ENCODE peak calls at places on chromosome 19, in nine cellular contexts. One of them, this sample, is unnamed.

GRCh38 chr19:33731886-33732285 is 64.8 kb upstream of the KCTD15 start:
- DNase-seq in adrenal gland: no peak
- DNase-seq in breast epithelium: no peak
- DNase-seq in SJSA1: no peak
- DNase-seq in GM12878: no peak
- DNase-seq in prostate gland: no peak
- DNase-seq in lower lobe of right lung: no peak
- DNase-seq in right atrium auricular region: no peak
- DNase-seq in lung: no peak
- DNase-seq in this sample: no peak

GRCh38 chr19:18848860-18849661 is 17.3 kb downstream of the UPF1 start:
- DNase-seq in lung: peak; percentile 71
- DNase-seq in lower lobe of right lung: peak; percentile 81
- DNase-seq in right atrium auricular region: peak; percentile 82
- DNase-seq in breast epithelium: peak; percentile 53
- DNase-seq in SJSA1: no peak
- DNase-seq in prostate gland: peak; percentile 61
- DNase-seq in GM12878: no peak
- DNase-seq in adrenal gland: peak; percentile 70
- DNase-seq in this sample: peak; percentile 66

GRCh38 chr19:18588611-18589379 is at the start of gene REX1BD:
- DNase-seq in adrenal gland: peak; percentile 79
- DNase-seq in GM12878: peak; percentile 54
- DNase-seq in prostate gland: peak; percentile 58
- DNase-seq in lower lobe of right lung: peak; percentile 89
- DNase-seq in right atrium auricular region: peak; percentile 88
- DNase-seq in breast epithelium: peak; percentile 59
- DNase-seq in lung: peak; percentile 83
- DNase-seq in SJSA1: peak; percentile 85
- DNase-seq in this sample: peak; percentile 71

GRCh38 chr19:11699931-11700794 is 38.6 kb downstream of the ZNF823 start:
- DNase-seq in adrenal gland: peak; percentile 31
- DNase-seq in lower lobe of right lung: no peak
- DNase-seq in prostate gland: no peak
- DNase-seq in SJSA1: no peak
- DNase-seq in breast epithelium: no peak
- DNase-seq in right atrium auricular region: no peak
- DNase-seq in lung: no peak
- DNase-seq in GM12878: no peak
- DNase-seq in this sample: no peak

GRCh38 chr19:5407356-5407755 is 47.9 kb upstream of the ZNRF4 start:
- DNase-seq in GM12878: no peak
- DNase-seq in lower lobe of right lung: no peak
- DNase-seq in SJSA1: no peak
- DNase-seq in breast epithelium: no peak
- DNase-seq in lung: no peak
- DNase-seq in right atrium auricular region: no peak
- DNase-seq in adrenal gland: no peak
- DNase-seq in prostate gland: no peak
- DNase-seq in this sample: no peak

GRCh38 chr19:8577247-8577646 is at the start of gene MYO1F:
- DNase-seq in lung: peak; percentile 64
- DNase-seq in GM12878: no peak
- DNase-seq in SJSA1: no peak
- DNase-seq in prostate gland: no peak
- DNase-seq in adrenal gland: no peak
- DNase-seq in breast epithelium: no peak
- DNase-seq in lower lobe of right lung: peak; percentile 84
- DNase-seq in right atrium auricular region: no peak
- DNase-seq in this sample: no peak

GRCh38 chr19:2003901-2004300 is 11.6 kb downstream of the BTBD2 start:
- DNase-seq in lung: no peak
- DNase-seq in GM12878: no peak
- DNase-seq in prostate gland: no peak
- DNase-seq in lower lobe of right lung: no peak
- DNase-seq in adrenal gland: no peak
- DNase-seq in SJSA1: no peak
- DNase-seq in breast epithelium: no peak
- DNase-seq in right atrium auricular region: no peak
- DNase-seq in this sample: no peak

GRCh38 chr19:4597975-4598671 is 38.6 kb upstream of the SEMA6B start:
- DNase-seq in GM12878: no peak
- DNase-seq in breast epithelium: no peak
- DNase-seq in SJSA1: no peak
- DNase-seq in lower lobe of right lung: peak; percentile 49
- DNase-seq in lung: no peak
- DNase-seq in adrenal gland: peak; percentile 83
- DNase-seq in right atrium auricular region: no peak
- DNase-seq in prostate gland: no peak
- DNase-seq in this sample: no peak

GRCh38 chr19:6616011-6616410 is 25.1 kb upstream of the CD70 start:
- DNase-seq in prostate gland: no peak
- DNase-seq in lung: no peak
- DNase-seq in breast epithelium: no peak
- DNase-seq in SJSA1: no peak
- DNase-seq in lower lobe of right lung: no peak
- DNase-seq in GM12878: no peak
- DNase-seq in adrenal gland: no peak
- DNase-seq in right atrium auricular region: no peak
- DNase-seq in this sample: no peak

GRCh38 chr19:27896091-27896490 is 1316.9 kb downstream of the UQCRFS1 start:
- DNase-seq in GM12878: no peak
- DNase-seq in adrenal gland: no peak
- DNase-seq in lower lobe of right lung: no peak
- DNase-seq in lung: no peak
- DNase-seq in SJSA1: no peak
- DNase-seq in breast epithelium: no peak
- DNase-seq in prostate gland: no peak
- DNase-seq in right atrium auricular region: no peak
- DNase-seq in this sample: no peak

DNA sequence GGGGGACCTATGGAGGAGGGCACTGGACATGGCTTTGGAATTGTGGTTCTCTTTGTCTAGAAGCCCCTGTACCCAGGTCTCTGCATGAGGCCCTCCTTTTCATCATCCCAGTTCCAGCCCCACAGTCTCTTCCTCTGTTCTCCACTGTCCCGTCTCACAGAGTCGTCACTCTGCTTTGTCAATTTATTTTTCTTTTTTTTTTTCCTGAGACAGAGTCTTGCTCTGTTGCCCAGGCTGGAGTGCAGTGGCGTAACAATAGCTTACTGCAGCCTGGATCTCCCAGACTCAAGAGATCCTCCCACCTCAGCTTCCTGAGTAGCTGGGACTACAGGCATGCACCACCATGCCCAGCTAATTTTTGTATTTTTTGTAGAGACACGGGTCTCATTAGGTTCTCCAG is 619 bp upstream of the EXOC3L2 start:
- DNase-seq in SJSA1: no peak
- DNase-seq in GM12878: no peak
- DNase-seq in right atrium auricular region: no peak
- DNase-seq in adrenal gland: no peak
- DNase-seq in lower lobe of right lung: no peak
- DNase-seq in lung: no peak
- DNase-seq in breast epithelium: no peak
- DNase-seq in prostate gland: no peak
- DNase-seq in this sample: no peak
- H3K4me3 ChIP-seq in SJSA1: no peak overlapping the region
- H3K4me3 ChIP-seq in GM12878: no peak overlapping the region
- H3K4me3 ChIP-seq in right atrium auricular region: no peak overlapping the region
- H3K4me3 ChIP-seq in adrenal gland: peak overlapping the region; percentile 32
- H3K4me3 ChIP-seq in lower lobe of right lung: no peak overlapping the region
- H3K4me3 ChIP-seq in lung: no peak overlapping the region
- H3K4me3 ChIP-seq in breast epithelium: no peak overlapping the region
- H3K4me3 ChIP-seq in prostate gland: no peak overlapping the region
- H3K4me3 ChIP-seq in this sample: no peak overlapping the region

GRCh38 chr19:34995551-34995950 is 4.6 kb upstream of the GRAMD1A start:
- DNase-seq in adrenal gland: no peak
- DNase-seq in prostate gland: no peak
- DNase-seq in breast epithelium: no peak
- DNase-seq in SJSA1: no peak
- DNase-seq in lower lobe of right lung: peak; percentile 12
- DNase-seq in GM12878: no peak
- DNase-seq in right atrium auricular region: no peak
- DNase-seq in lung: no peak
- DNase-seq in this sample: no peak

GRCh38 chr19:34994643-34995471 is 5.3 kb upstream of the GRAMD1A start:
- DNase-seq in GM12878: no peak
- DNase-seq in prostate gland: peak; percentile 80
- DNase-seq in lung: peak; percentile 46
- DNase-seq in adrenal gland: no peak
- DNase-seq in SJSA1: no peak
- DNase-seq in lower lobe of right lung: peak; percentile 70
- DNase-seq in breast epithelium: no peak
- DNase-seq in right atrium auricular region: no peak
- DNase-seq in this sample: no peak

GRCh38 chr19:34996978-34997640 is 3.0 kb upstream of the GRAMD1A start:
- DNase-seq in SJSA1: no peak
- DNase-seq in prostate gland: no peak
- DNase-seq in lung: no peak
- DNase-seq in adrenal gland: no peak
- DNase-seq in lower lobe of right lung: peak; percentile 24
- DNase-seq in right atrium auricular region: no peak
- DNase-seq in GM12878: no peak
- DNase-seq in breast epithelium: no peak
- DNase-seq in this sample: no peak

GRCh38 chr19:34991542-34992333 is 8.4 kb upstream of the GRAMD1A start:
- DNase-seq in SJSA1: no peak
- DNase-seq in adrenal gland: no peak
- DNase-seq in prostate gland: no peak
- DNase-seq in GM12878: no peak
- DNase-seq in lower lobe of right lung: peak; percentile 6
- DNase-seq in lung: no peak
- DNase-seq in right atrium auricular region: no peak
- DNase-seq in breast epithelium: no peak
- DNase-seq in this sample: no peak

GRCh38 chr19:34994286-34994642 is 5.9 kb upstream of the GRAMD1A start:
- DNase-seq in lung: no peak
- DNase-seq in adrenal gland: no peak
- DNase-seq in lower lobe of right lung: peak; percentile 44
- DNase-seq in GM12878: no peak
- DNase-seq in breast epithelium: no peak
- DNase-seq in SJSA1: no peak
- DNase-seq in right atrium auricular region: no peak
- DNase-seq in prostate gland: no peak
- DNase-seq in this sample: no peak
- H3K27ac ChIP-seq in lung: peak overlapping the region; percentile 68
- H3K27ac ChIP-seq in adrenal gland: peak overlapping the region; percentile 74
- H3K27ac ChIP-seq in lower lobe of right lung: peak overlapping the region; percentile 79
- H3K27ac ChIP-seq in GM12878: no peak overlapping the region
- H3K27ac ChIP-seq in breast epithelium: peak overlapping the region; percentile 48
- H3K27ac ChIP-seq in SJSA1: no peak overlapping the region
- H3K27ac ChIP-seq in right atrium auricular region: peak overlapping the region; percentile 51
- H3K27ac ChIP-seq in prostate gland: peak overlapping the region; percentile 67
- H3K27ac ChIP-seq in this sample: no peak overlapping the region

DNA sequence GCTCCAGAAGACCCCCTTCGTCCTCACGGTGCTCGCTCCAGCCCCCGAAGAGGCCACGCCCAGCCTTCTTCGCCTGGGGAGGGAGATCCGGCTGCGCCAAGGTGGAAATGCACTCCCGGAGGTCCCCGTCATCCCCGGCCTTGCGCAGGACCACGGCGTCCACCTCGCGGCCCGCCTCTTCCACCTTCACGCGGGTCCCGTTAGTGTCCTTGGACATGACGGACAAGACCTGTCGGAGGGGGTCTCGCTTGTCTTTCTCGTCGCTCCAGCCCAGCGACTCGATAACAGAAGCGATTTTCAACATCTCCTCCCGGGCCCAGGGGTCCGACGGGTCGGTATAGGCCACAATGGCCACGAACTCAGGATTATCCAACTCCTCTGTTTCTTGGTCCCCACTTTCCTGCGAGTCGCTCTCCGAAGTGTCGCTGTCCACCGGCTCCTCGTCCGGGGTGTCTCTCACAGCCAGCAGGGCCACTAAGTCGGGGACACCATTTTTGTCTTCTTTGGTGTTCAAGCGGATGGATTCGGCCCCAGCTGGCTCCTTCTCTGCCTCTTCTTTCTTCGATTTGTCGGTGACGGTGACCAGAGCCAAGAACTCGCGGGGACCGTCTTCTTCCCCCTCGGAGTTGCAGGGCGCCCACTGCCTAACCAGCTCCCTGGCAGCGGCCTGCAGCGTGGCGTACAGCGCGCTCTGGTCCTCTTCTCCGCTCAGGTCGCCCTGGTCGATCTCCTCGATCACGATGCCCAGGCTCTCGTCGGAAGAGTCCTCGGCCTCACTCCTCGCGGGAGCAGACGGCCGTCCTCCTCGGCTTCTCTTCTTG is 1.3 kb downstream of the PNMA8B start:
- DNase-seq in GM12878: no peak
- DNase-seq in lung: no peak
- DNase-seq in right atrium auricular region: no peak
- DNase-seq in adrenal gland: peak; percentile 39
- DNase-seq in lower lobe of right lung: no peak
- DNase-seq in prostate gland: no peak
- DNase-seq in SJSA1: no peak
- DNase-seq in breast epithelium: no peak
- DNase-seq in this sample: no peak
- H3K4me3 ChIP-seq in GM12878: no peak overlapping the region
- H3K4me3 ChIP-seq in lung: no peak overlapping the region
- H3K4me3 ChIP-seq in right atrium auricular region: peak overlapping the region; percentile 56
- H3K4me3 ChIP-seq in adrenal gland: peak overlapping the region; percentile 47
- H3K4me3 ChIP-seq in lower lobe of right lung: peak overlapping the region; percentile 52
- H3K4me3 ChIP-seq in prostate gland: no peak overlapping the region
- H3K4me3 ChIP-seq in SJSA1: no peak overlapping the region
- H3K4me3 ChIP-seq in breast epithelium: peak overlapping the region; percentile 48
- H3K4me3 ChIP-seq in this sample: peak overlapping the region; percentile 79

DNA sequence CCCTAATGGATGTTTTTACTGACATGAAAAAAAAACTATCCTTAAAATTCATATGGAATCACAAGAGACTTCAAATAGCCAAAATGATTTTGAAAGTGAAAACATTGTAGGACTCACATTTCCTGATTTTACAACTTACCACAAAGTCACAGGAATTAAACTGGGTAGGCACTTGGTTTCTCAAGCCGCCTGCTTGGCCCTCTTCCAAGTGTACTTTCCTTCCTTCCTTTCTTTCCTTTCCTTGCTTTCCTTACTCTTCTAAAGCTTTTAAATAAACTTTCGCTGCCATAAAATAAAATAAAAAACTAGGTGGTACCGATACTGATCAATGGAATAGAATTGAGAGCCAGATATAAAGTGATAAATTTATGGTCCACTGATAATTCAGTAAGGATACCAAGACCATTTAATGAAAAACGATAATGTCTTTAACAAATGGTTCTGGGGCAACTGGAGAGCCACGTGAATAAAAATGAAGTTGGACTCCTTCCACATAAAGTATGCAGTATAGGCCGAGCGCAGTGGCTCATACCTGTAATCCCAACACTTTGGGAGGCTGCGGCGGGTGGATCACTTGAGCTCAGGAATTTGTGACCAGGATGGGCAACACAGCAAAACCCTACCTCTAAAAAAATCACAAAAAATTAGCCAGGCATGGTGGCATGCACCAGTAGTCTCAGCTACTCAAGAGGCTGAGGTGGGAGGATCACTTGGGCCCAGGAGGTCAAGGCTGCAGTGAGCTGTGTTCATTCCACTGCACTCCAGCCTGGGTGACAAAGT is 20.7 kb upstream of the CD33 start:
- DNase-seq in right atrium auricular region: no peak
- DNase-seq in lung: no peak
- DNase-seq in adrenal gland: no peak
- DNase-seq in GM12878: no peak
- DNase-seq in SJSA1: no peak
- DNase-seq in prostate gland: no peak
- DNase-seq in lower lobe of right lung: no peak
- DNase-seq in breast epithelium: no peak
- DNase-seq in this sample: no peak
- H3K27ac ChIP-seq in right atrium auricular region: no peak overlapping the region
- H3K27ac ChIP-seq in lung: no peak overlapping the region
- H3K27ac ChIP-seq in adrenal gland: no peak overlapping the region
- H3K27ac ChIP-seq in GM12878: no peak overlapping the region
- H3K27ac ChIP-seq in SJSA1: no peak overlapping the region
- H3K27ac ChIP-seq in prostate gland: no peak overlapping the region
- H3K27ac ChIP-seq in lower lobe of right lung: no peak overlapping the region
- H3K27ac ChIP-seq in breast epithelium: no peak overlapping the region
- H3K27ac ChIP-seq in this sample: no peak overlapping the region

This sample was measured in dorsolateral prefrontal cortex.